ENCODE peak calls at places on chromosomes 1 and 21, in ten cellular contexts. One of them, this sample, is unnamed.

GRCh38 chr21:14675774-14676530 is 129.8 kb upstream of the SAMSN1 start:
- DNase-seq in A549: no peak
- DNase-seq in K562: no peak
- DNase-seq in WERI-Rb-1: no peak
- DNase-seq in fibroblast of lung: no peak
- DNase-seq in neural progenitor cell: no peak
- DNase-seq in hepatocyte: no peak
- DNase-seq in body of pancreas: no peak
- DNase-seq in cardiac fibroblast: no peak
- DNase-seq in left ventricle myocardium inferior: no peak
- DNase-seq in this sample: no peak

GRCh38 chr1:11838349-11839272 is 9.0 kb downstream of the NPPA start:
- DNase-seq in A549: peak
- DNase-seq in K562: peak
- DNase-seq in WERI-Rb-1: peak
- DNase-seq in fibroblast of lung: peak
- DNase-seq in neural progenitor cell: peak
- DNase-seq in hepatocyte: peak
- DNase-seq in body of pancreas: peak
- DNase-seq in cardiac fibroblast: peak
- DNase-seq in left ventricle myocardium inferior: peak
- DNase-seq in this sample: peak

GRCh38 chr1:30473920-30474817 is 249.2 kb downstream of the MATN1 start:
- DNase-seq in A549: no peak
- DNase-seq in K562: no peak
- DNase-seq in WERI-Rb-1: no peak
- DNase-seq in fibroblast of lung: no peak
- DNase-seq in neural progenitor cell: no peak
- DNase-seq in hepatocyte: no peak
- DNase-seq in body of pancreas: no peak
- DNase-seq in cardiac fibroblast: no peak
- DNase-seq in left ventricle myocardium inferior: no peak
- DNase-seq in this sample: no peak

GRCh38 chr1:41862411-41863221 is 56.1 kb downstream of the HIVEP3 start:
- DNase-seq in A549: peak
- DNase-seq in K562: peak
- DNase-seq in WERI-Rb-1: peak
- DNase-seq in fibroblast of lung: peak
- DNase-seq in neural progenitor cell: no peak
- DNase-seq in hepatocyte: peak
- DNase-seq in body of pancreas: no peak
- DNase-seq in cardiac fibroblast: peak
- DNase-seq in left ventricle myocardium inferior: no peak
- DNase-seq in this sample: peak

GRCh38 chr1:42993631-42994121 is 35.0 kb upstream of the SLC2A1 start:
- DNase-seq in A549: no peak
- DNase-seq in K562: no peak
- DNase-seq in WERI-Rb-1: peak
- DNase-seq in fibroblast of lung: no peak
- DNase-seq in neural progenitor cell: no peak
- DNase-seq in hepatocyte: no peak
- DNase-seq in body of pancreas: no peak
- DNase-seq in cardiac fibroblast: no peak
- DNase-seq in left ventricle myocardium inferior: peak
- DNase-seq in this sample: no peak

GRCh38 chr1:97365026-97365425 is 555.8 kb downstream of the DPYD start:
- DNase-seq in A549: no peak
- DNase-seq in K562: no peak
- DNase-seq in WERI-Rb-1: no peak
- DNase-seq in fibroblast of lung: peak
- DNase-seq in neural progenitor cell: no peak
- DNase-seq in hepatocyte: no peak
- DNase-seq in body of pancreas: no peak
- DNase-seq in cardiac fibroblast: peak
- DNase-seq in left ventricle myocardium inferior: no peak
- DNase-seq in this sample: no peak

GRCh38 chr1:200150721-200151120 is 123.2 kb downstream of the NR5A2 start:
- DNase-seq in A549: peak
- DNase-seq in K562: peak
- DNase-seq in WERI-Rb-1: no peak
- DNase-seq in fibroblast of lung: peak
- DNase-seq in neural progenitor cell: no peak
- DNase-seq in hepatocyte: peak
- DNase-seq in body of pancreas: peak
- DNase-seq in cardiac fibroblast: peak
- DNase-seq in left ventricle myocardium inferior: no peak
- DNase-seq in this sample: peak

GRCh38 chr1:43573066-43573799 is 42.5 kb downstream of the PTPRF start:
- DNase-seq in A549: no peak
- DNase-seq in K562: no peak
- DNase-seq in WERI-Rb-1: no peak
- DNase-seq in fibroblast of lung: no peak
- DNase-seq in neural progenitor cell: peak
- DNase-seq in hepatocyte: no peak
- DNase-seq in body of pancreas: no peak
- DNase-seq in cardiac fibroblast: no peak
- DNase-seq in left ventricle myocardium inferior: peak
- DNase-seq in this sample: no peak

GRCh38 chr1:230327892-230328284 is 98.2 kb downstream of the PGBD5 start:
- DNase-seq in A549: peak
- DNase-seq in K562: peak
- DNase-seq in WERI-Rb-1: no peak
- DNase-seq in fibroblast of lung: peak
- DNase-seq in neural progenitor cell: no peak
- DNase-seq in hepatocyte: no peak
- DNase-seq in body of pancreas: no peak
- DNase-seq in cardiac fibroblast: peak
- DNase-seq in left ventricle myocardium inferior: no peak
- DNase-seq in this sample: no peak

GRCh38 chr1:244096066-244096610 is 45.1 kb downstream of the ZBTB18 start:
- DNase-seq in A549: no peak
- DNase-seq in K562: no peak
- DNase-seq in WERI-Rb-1: no peak
- DNase-seq in fibroblast of lung: no peak
- DNase-seq in neural progenitor cell: no peak
- DNase-seq in hepatocyte: no peak
- DNase-seq in body of pancreas: no peak
- DNase-seq in cardiac fibroblast: no peak
- DNase-seq in left ventricle myocardium inferior: no peak
- DNase-seq in this sample: no peak

GRCh38 chr1:93846929-93847810 is 31.8 kb downstream of the DNTTIP2 start:
- DNase-seq in A549: peak
- DNase-seq in K562: peak
- DNase-seq in WERI-Rb-1: peak
- DNase-seq in fibroblast of lung: peak
- DNase-seq in neural progenitor cell: peak
- DNase-seq in hepatocyte: peak
- DNase-seq in body of pancreas: peak
- DNase-seq in cardiac fibroblast: peak
- DNase-seq in left ventricle myocardium inferior: peak
- DNase-seq in this sample: peak

GRCh38 chr1:201582261-201582951 is 43.5 kb downstream of the NAV1 start:
- DNase-seq in A549: peak
- DNase-seq in K562: peak
- DNase-seq in WERI-Rb-1: no peak
- DNase-seq in fibroblast of lung: peak
- DNase-seq in neural progenitor cell: no peak
- DNase-seq in hepatocyte: peak
- DNase-seq in body of pancreas: peak
- DNase-seq in cardiac fibroblast: peak
- DNase-seq in left ventricle myocardium inferior: no peak
- DNase-seq in this sample: peak

GRCh38 chr1:197736689-197737088 is 38.6 kb downstream of the DENND1B start:
- DNase-seq in A549: peak
- DNase-seq in K562: no peak
- DNase-seq in WERI-Rb-1: no peak
- DNase-seq in fibroblast of lung: peak
- DNase-seq in neural progenitor cell: no peak
- DNase-seq in hepatocyte: no peak
- DNase-seq in body of pancreas: no peak
- DNase-seq in cardiac fibroblast: peak
- DNase-seq in left ventricle myocardium inferior: no peak
- DNase-seq in this sample: peak

GRCh38 chr1:209899948-209900347 is 38.1 kb upstream of the SYT14 start:
- DNase-seq in A549: peak
- DNase-seq in K562: peak
- DNase-seq in WERI-Rb-1: peak
- DNase-seq in fibroblast of lung: peak
- DNase-seq in neural progenitor cell: peak
- DNase-seq in hepatocyte: no peak
- DNase-seq in body of pancreas: no peak
- DNase-seq in cardiac fibroblast: no peak
- DNase-seq in left ventricle myocardium inferior: no peak
- DNase-seq in this sample: no peak

GRCh38 chr1:39609618-39610331 is 29.7 kb downstream of the HEYL start:
- DNase-seq in A549: peak
- DNase-seq in K562: peak
- DNase-seq in WERI-Rb-1: peak
- DNase-seq in fibroblast of lung: peak
- DNase-seq in neural progenitor cell: peak
- DNase-seq in hepatocyte: peak
- DNase-seq in body of pancreas: peak
- DNase-seq in cardiac fibroblast: peak
- DNase-seq in left ventricle myocardium inferior: peak
- DNase-seq in this sample: peak
- TF ChIP-seq CTCF in A549: peak
- TF ChIP-seq CTCF in K562: peak
- TF ChIP-seq CTCF in WERI-Rb-1: peak
- TF ChIP-seq CTCF in fibroblast of lung: peak
- TF ChIP-seq CTCF in neural progenitor cell: peak
- TF ChIP-seq CTCF in hepatocyte: peak
- TF ChIP-seq CTCF in body of pancreas: peak
- TF ChIP-seq CTCF in cardiac fibroblast: peak
- TF ChIP-seq CTCF in left ventricle myocardium inferior: peak
- TF ChIP-seq CTCF in this sample: peak

GRCh38 chr21:17088500-17088899 is 424.3 kb upstream of the CXADR start:
- DNase-seq in A549: no peak
- DNase-seq in K562: no peak
- DNase-seq in WERI-Rb-1: no peak
- DNase-seq in fibroblast of lung: no peak
- DNase-seq in neural progenitor cell: no peak
- DNase-seq in hepatocyte: no peak
- DNase-seq in body of pancreas: no peak
- DNase-seq in cardiac fibroblast: no peak
- DNase-seq in left ventricle myocardium inferior: no peak
- DNase-seq in this sample: no peak

GRCh38 chr21:17089121-17089520 is 423.7 kb upstream of the CXADR start:
- DNase-seq in A549: no peak
- DNase-seq in K562: no peak
- DNase-seq in WERI-Rb-1: no peak
- DNase-seq in fibroblast of lung: no peak
- DNase-seq in neural progenitor cell: no peak
- DNase-seq in hepatocyte: peak
- DNase-seq in body of pancreas: no peak
- DNase-seq in cardiac fibroblast: no peak
- DNase-seq in left ventricle myocardium inferior: no peak
- DNase-seq in this sample: no peak
- H3K4me3 ChIP-seq in A549: no peak
- H3K4me3 ChIP-seq in K562: no peak
- H3K4me3 ChIP-seq in WERI-Rb-1: no peak
- H3K4me3 ChIP-seq in fibroblast of lung: no peak
- H3K4me3 ChIP-seq in neural progenitor cell: no peak
- H3K4me3 ChIP-seq in hepatocyte: no peak
- H3K4me3 ChIP-seq in body of pancreas: no peak
- H3K4me3 ChIP-seq in cardiac fibroblast: no peak
- H3K4me3 ChIP-seq in left ventricle myocardium inferior: no peak
- H3K4me3 ChIP-seq in this sample: no peak

GRCh38 chr1:85283475-85284199 is 7.2 kb upstream of the BCL10 start:
- DNase-seq in A549: peak
- DNase-seq in K562: peak
- DNase-seq in WERI-Rb-1: no peak
- DNase-seq in fibroblast of lung: no peak
- DNase-seq in neural progenitor cell: peak
- DNase-seq in hepatocyte: peak
- DNase-seq in body of pancreas: peak
- DNase-seq in cardiac fibroblast: no peak
- DNase-seq in left ventricle myocardium inferior: no peak
- DNase-seq in this sample: no peak

GRCh38 chr1:85284202-85284601 is 7.8 kb upstream of the BCL10 start:
- DNase-seq in A549: no peak
- DNase-seq in K562: no peak
- DNase-seq in WERI-Rb-1: no peak
- DNase-seq in fibroblast of lung: no peak
- DNase-seq in neural progenitor cell: no peak
- DNase-seq in hepatocyte: no peak
- DNase-seq in body of pancreas: no peak
- DNase-seq in cardiac fibroblast: no peak
- DNase-seq in left ventricle myocardium inferior: no peak
- DNase-seq in this sample: no peak

GRCh38 chr1:85279463-85280080 is 3.1 kb upstream of the BCL10 start:
- DNase-seq in A549: no peak
- DNase-seq in K562: no peak
- DNase-seq in WERI-Rb-1: no peak
- DNase-seq in fibroblast of lung: no peak
- DNase-seq in neural progenitor cell: no peak
- DNase-seq in hepatocyte: no peak
- DNase-seq in body of pancreas: no peak
- DNase-seq in cardiac fibroblast: no peak
- DNase-seq in left ventricle myocardium inferior: no peak
- DNase-seq in this sample: no peak

GRCh38 chr1:85280636-85281035 is 4.2 kb upstream of the BCL10 start:
- DNase-seq in A549: no peak
- DNase-seq in K562: no peak
- DNase-seq in WERI-Rb-1: no peak
- DNase-seq in fibroblast of lung: peak
- DNase-seq in neural progenitor cell: no peak
- DNase-seq in hepatocyte: no peak
- DNase-seq in body of pancreas: no peak
- DNase-seq in cardiac fibroblast: no peak
- DNase-seq in left ventricle myocardium inferior: no peak
- DNase-seq in this sample: no peak

DNA sequence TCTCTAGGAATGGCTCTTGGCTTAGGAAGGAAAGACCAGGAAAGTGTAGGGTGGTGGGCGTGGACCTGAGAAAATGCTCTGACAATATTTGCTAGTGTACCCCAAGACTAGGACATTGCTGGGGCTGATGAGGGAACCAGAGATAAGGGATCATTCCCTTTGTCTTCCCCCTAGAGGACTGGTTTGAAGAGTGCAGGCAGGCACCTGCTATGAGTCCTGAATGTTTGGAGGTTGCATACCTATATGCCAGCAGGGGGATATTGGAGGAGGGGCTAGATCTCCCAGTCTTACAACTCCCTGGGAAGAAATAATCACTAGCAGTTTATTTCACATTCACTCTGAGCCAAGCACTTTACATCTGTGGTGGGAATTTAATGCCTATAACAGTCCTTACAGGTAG is 6.0 kb upstream of the BCL10 start:
- DNase-seq in A549: peak
- DNase-seq in K562: peak
- DNase-seq in WERI-Rb-1: no peak
- DNase-seq in fibroblast of lung: no peak
- DNase-seq in neural progenitor cell: peak
- DNase-seq in hepatocyte: no peak
- DNase-seq in body of pancreas: no peak
- DNase-seq in cardiac fibroblast: no peak
- DNase-seq in left ventricle myocardium inferior: no peak
- DNase-seq in this sample: no peak
- TF ChIP-seq CTCF in A549: no peak
- TF ChIP-seq CTCF in K562: peak
- TF ChIP-seq CTCF in WERI-Rb-1: peak
- TF ChIP-seq CTCF in fibroblast of lung: no peak
- TF ChIP-seq CTCF in neural progenitor cell: peak
- TF ChIP-seq CTCF in hepatocyte: no peak
- TF ChIP-seq CTCF in body of pancreas: no peak
- TF ChIP-seq CTCF in cardiac fibroblast: no peak
- TF ChIP-seq CTCF in left ventricle myocardium inferior: no peak
- TF ChIP-seq CTCF in this sample: peak

GRCh38 chr1:203273206-203273868 is 32.0 kb upstream of the BTG2 start:
- DNase-seq in A549: peak
- DNase-seq in K562: peak
- DNase-seq in WERI-Rb-1: peak
- DNase-seq in fibroblast of lung: peak
- DNase-seq in neural progenitor cell: peak
- DNase-seq in hepatocyte: peak
- DNase-seq in body of pancreas: peak
- DNase-seq in cardiac fibroblast: peak
- DNase-seq in left ventricle myocardium inferior: peak
- DNase-seq in this sample: peak
- H3K4me3 ChIP-seq in A549: no peak
- H3K4me3 ChIP-seq in K562: no peak
- H3K4me3 ChIP-seq in WERI-Rb-1: peak
- H3K4me3 ChIP-seq in fibroblast of lung: no peak
- H3K4me3 ChIP-seq in neural progenitor cell: no peak
- H3K4me3 ChIP-seq in hepatocyte: no peak
- H3K4me3 ChIP-seq in body of pancreas: no peak
- H3K4me3 ChIP-seq in cardiac fibroblast: no peak
- H3K4me3 ChIP-seq in left ventricle myocardium inferior: peak
- H3K4me3 ChIP-seq in this sample: peak

This sample was measured in fibroblast of pulmonary artery.